ENCODE peak calls at places on chromosome 4, in six cellular contexts. H is Kasumi-1; B is stimulated activated CD8-positive, alpha-beta memory T cell treated with anti-CD3 and anti-CD28 coated beads, Interleukin-15, amount 100 ng/mL, for 24 hours; S is natural killer cell; N is tibial nerve; Q is activated CD4-positive, alpha-beta T cell treated with anti-CD3 and anti-CD28 coated beads, Interleukin-2, amount 50 U/mL, for 1 hour. J is an unnamed sample.

GRCh38 chr4:113476800-113477199 is 284.7 kb downstream of the CAMK2D start:
- DNase-seq in H (no peak), B (no peak), S (no peak), N (no peak), Q (no peak), J (peak)

GRCh38 chr4:8143392-8144140 is 15.0 kb downstream of the ABLIM2 start:
- DNase-seq in H (no peak), B (no peak), S (no peak), N (no peak), Q (no peak), J (no peak)

GRCh38 chr4:42015438-42015837 is 25.1 kb downstream of the SLC30A9 start:
- DNase-seq in H (no peak), B (no peak), S (no peak), N (no peak), Q (no peak), J (no peak)

GRCh38 chr4:143019351-143019750 is 165.4 kb upstream of the USP38 start:
- DNase-seq in H (no peak), B (no peak), S (no peak), N (no peak), Q (no peak), J (no peak)

GRCh38 chr4:82756061-82756460 is 42.5 kb downstream of the SCD5 start:
- DNase-seq in H (no peak), B (no peak), S (no peak), N (no peak), Q (no peak), J (no peak)

GRCh38 chr4:95142877-95143412 is 385.2 kb downstream of the BMPR1B start:
- DNase-seq in H (no peak), B (no peak), S (no peak), N (no peak), Q (no peak), J (no peak)

GRCh38 chr4:81040175-81040659 is 9.7 kb downstream of the BMP3 start:
- DNase-seq in H (peak), B (no peak), S (no peak), N (peak), Q (no peak), J (no peak)

GRCh38 chr4:27595956-27596355 is 735.3 kb downstream of the STIM2 start:
- DNase-seq in H (no peak), B (no peak), S (no peak), N (no peak), Q (no peak), J (no peak)

GRCh38 chr4:16626945-16627344 is 271.5 kb downstream of the LDB2 start:
- DNase-seq in H (no peak), B (no peak), S (no peak), N (peak), Q (no peak), J (peak)

GRCh38 chr4:38490753-38491446 is 173.1 kb upstream of the KLF3 start:
- DNase-seq in H (no peak), B (no peak), S (no peak), N (no peak), Q (no peak), J (no peak)

GRCh38 chr4:89166971-89167475 is 55.7 kb downstream of the TIGD2 start:
- DNase-seq in H (no peak), B (no peak), S (no peak), N (no peak), Q (no peak), J (no peak)

GRCh38 chr4:150867148-150867547 is 147.9 kb downstream of the LRBA start:
- DNase-seq in H (peak), B (no peak), S (no peak), N (peak), Q (no peak), J (no peak)

GRCh38 chr4:7415927-7416686 is 18.6 kb downstream of the PSAPL1 start:
- DNase-seq in H (no peak), B (no peak), S (no peak), N (no peak), Q (no peak), J (no peak)

GRCh38 chr4:25862411-25863346 is at the start of gene SEL1L3:
- DNase-seq in H (no peak), B (peak), S (peak), N (no peak), Q (peak), J (no peak)

GRCh38 chr4:41832961-41833360 is 84.4 kb upstream of the PHOX2B start:
- DNase-seq in H (peak), B (no peak), S (no peak), N (peak), Q (no peak), J (no peak)

GRCh38 chr4:40189997-40190396 is 6.8 kb upstream of the RHOH start:
- DNase-seq in H (no peak), B (no peak), S (no peak), N (no peak), Q (no peak), J (no peak)

GRCh38 chr4:162352580-162353107 is 188.8 kb upstream of the FSTL5 start:
- DNase-seq in H (no peak), B (no peak), S (no peak), N (no peak), Q (no peak), J (no peak)

GRCh38 chr4:74933562-74934015 is 673 bp downstream of the PARM1 start:
- DNase-seq in H (no peak), B (no peak), S (no peak), N (no peak), Q (no peak), J (no peak)

J was measured in T1000.